ENCODE peak calls at places on chromosomes 11 and 22, in eight cellular contexts. One of them, this sample, is unnamed.

GRCh38 chr22:29080061-29080975 is 7.5 kb downstream of the KREMEN1 start:
- DNase-seq in myocyte: no peak
- DNase-seq in NCI-H1092: no peak
- DNase-seq in M059J: peak; percentile 86
- DNase-seq in lung microvascular endothelial cell: no peak
- DNase-seq in stimulated activated CD4-positive, alpha-beta T cell treated with anti-CD3 and anti-CD28 coated beads, Interleukin-12 subunit alpha, Interleukin-12 subunit beta, amount 100 ng/mL, for 4 hours: no peak
- DNase-seq in germinal center: no peak
- DNase-seq in amygdala: no peak
- DNase-seq in this sample: no peak

GRCh38 chr22:31102441-31103081 is 4.8 kb downstream of the SELENOM start:
- DNase-seq in amygdala: no peak
- DNase-seq in lung microvascular endothelial cell: peak; percentile 69
- DNase-seq in germinal center: no peak
- DNase-seq in M059J: peak; percentile 96
- DNase-seq in NCI-H1092: no peak
- DNase-seq in stimulated activated CD4-positive, alpha-beta T cell treated with anti-CD3 and anti-CD28 coated beads, Interleukin-12 subunit alpha, Interleukin-12 subunit beta, amount 100 ng/mL, for 4 hours: no peak
- DNase-seq in myocyte: peak; percentile 95
- DNase-seq in this sample: no peak

GRCh38 chr11:21948876-21949275 is 244.0 kb upstream of the ANO5 start:
- DNase-seq in M059J: no peak
- DNase-seq in stimulated activated CD4-positive, alpha-beta T cell treated with anti-CD3 and anti-CD28 coated beads, Interleukin-12 subunit alpha, Interleukin-12 subunit beta, amount 100 ng/mL, for 4 hours: no peak
- DNase-seq in amygdala: no peak
- DNase-seq in myocyte: no peak
- DNase-seq in lung microvascular endothelial cell: no peak
- DNase-seq in germinal center: no peak
- DNase-seq in NCI-H1092: no peak
- DNase-seq in this sample: no peak

GRCh38 chr11:26583550-26583949 is 11.5 kb upstream of the MUC15 start:
- DNase-seq in myocyte: no peak
- DNase-seq in amygdala: no peak
- DNase-seq in NCI-H1092: no peak
- DNase-seq in M059J: peak; percentile 31
- DNase-seq in germinal center: no peak
- DNase-seq in lung microvascular endothelial cell: no peak
- DNase-seq in stimulated activated CD4-positive, alpha-beta T cell treated with anti-CD3 and anti-CD28 coated beads, Interleukin-12 subunit alpha, Interleukin-12 subunit beta, amount 100 ng/mL, for 4 hours: no peak
- DNase-seq in this sample: no peak

GRCh38 chr11:109424893-109425292 is 2.9 kb downstream of the C11orf87 start:
- DNase-seq in NCI-H1092: no peak
- DNase-seq in lung microvascular endothelial cell: peak; percentile 15
- DNase-seq in amygdala: no peak
- DNase-seq in stimulated activated CD4-positive, alpha-beta T cell treated with anti-CD3 and anti-CD28 coated beads, Interleukin-12 subunit alpha, Interleukin-12 subunit beta, amount 100 ng/mL, for 4 hours: no peak
- DNase-seq in M059J: peak; percentile 34
- DNase-seq in germinal center: no peak
- DNase-seq in myocyte: peak; percentile 13
- DNase-seq in this sample: no peak

GRCh38 chr11:414333-414857 is 404 bp downstream of the SIGIRR start:
- DNase-seq in lung microvascular endothelial cell: no peak
- DNase-seq in germinal center: no peak
- DNase-seq in stimulated activated CD4-positive, alpha-beta T cell treated with anti-CD3 and anti-CD28 coated beads, Interleukin-12 subunit alpha, Interleukin-12 subunit beta, amount 100 ng/mL, for 4 hours: no peak
- DNase-seq in amygdala: no peak
- DNase-seq in NCI-H1092: no peak
- DNase-seq in M059J: no peak
- DNase-seq in myocyte: no peak
- DNase-seq in this sample: no peak

GRCh38 chr22:27075028-27075678 is 417.8 kb downstream of the MIAT start:
- DNase-seq in stimulated activated CD4-positive, alpha-beta T cell treated with anti-CD3 and anti-CD28 coated beads, Interleukin-12 subunit alpha, Interleukin-12 subunit beta, amount 100 ng/mL, for 4 hours: no peak
- DNase-seq in M059J: no peak
- DNase-seq in amygdala: no peak
- DNase-seq in NCI-H1092: no peak
- DNase-seq in lung microvascular endothelial cell: no peak
- DNase-seq in myocyte: peak; percentile 24
- DNase-seq in germinal center: no peak
- DNase-seq in this sample: no peak

GRCh38 chr11:111557425-111558111 is 17.0 kb downstream of the LAYN start:
- DNase-seq in M059J: peak; percentile 99
- DNase-seq in NCI-H1092: no peak
- DNase-seq in amygdala: no peak
- DNase-seq in lung microvascular endothelial cell: no peak
- DNase-seq in germinal center: no peak
- DNase-seq in myocyte: peak; percentile 59
- DNase-seq in stimulated activated CD4-positive, alpha-beta T cell treated with anti-CD3 and anti-CD28 coated beads, Interleukin-12 subunit alpha, Interleukin-12 subunit beta, amount 100 ng/mL, for 4 hours: no peak
- DNase-seq in this sample: no peak

GRCh38 chr11:131079036-131079435 is 162.8 kb upstream of the SNX19 start:
- DNase-seq in stimulated activated CD4-positive, alpha-beta T cell treated with anti-CD3 and anti-CD28 coated beads, Interleukin-12 subunit alpha, Interleukin-12 subunit beta, amount 100 ng/mL, for 4 hours: no peak
- DNase-seq in NCI-H1092: no peak
- DNase-seq in M059J: no peak
- DNase-seq in amygdala: no peak
- DNase-seq in lung microvascular endothelial cell: no peak
- DNase-seq in germinal center: no peak
- DNase-seq in myocyte: no peak
- DNase-seq in this sample: no peak

GRCh38 chr22:19847345-19847632 is 7.4 kb downstream of the GNB1L start:
- DNase-seq in germinal center: no peak
- DNase-seq in amygdala: no peak
- DNase-seq in stimulated activated CD4-positive, alpha-beta T cell treated with anti-CD3 and anti-CD28 coated beads, Interleukin-12 subunit alpha, Interleukin-12 subunit beta, amount 100 ng/mL, for 4 hours: no peak
- DNase-seq in NCI-H1092: no peak
- DNase-seq in M059J: no peak
- DNase-seq in lung microvascular endothelial cell: no peak
- DNase-seq in myocyte: no peak
- DNase-seq in this sample: no peak

GRCh38 chr11:117710211-117710610 is 86.8 kb downstream of the DSCAML1 start:
- DNase-seq in amygdala: no peak
- DNase-seq in NCI-H1092: no peak
- DNase-seq in myocyte: no peak
- DNase-seq in germinal center: no peak
- DNase-seq in stimulated activated CD4-positive, alpha-beta T cell treated with anti-CD3 and anti-CD28 coated beads, Interleukin-12 subunit alpha, Interleukin-12 subunit beta, amount 100 ng/mL, for 4 hours: no peak
- DNase-seq in lung microvascular endothelial cell: no peak
- DNase-seq in M059J: no peak
- DNase-seq in this sample: no peak

GRCh38 chr11:67541198-67541597 is 18.0 kb upstream of the CABP2 start:
- DNase-seq in myocyte: no peak
- DNase-seq in germinal center: no peak
- DNase-seq in amygdala: no peak
- DNase-seq in lung microvascular endothelial cell: no peak
- DNase-seq in M059J: no peak
- DNase-seq in NCI-H1092: no peak
- DNase-seq in stimulated activated CD4-positive, alpha-beta T cell treated with anti-CD3 and anti-CD28 coated beads, Interleukin-12 subunit alpha, Interleukin-12 subunit beta, amount 100 ng/mL, for 4 hours: no peak
- DNase-seq in this sample: no peak

GRCh38 chr11:2312232-2313042 is 10.6 kb downstream of the TSPAN32 start:
- DNase-seq in amygdala: no peak
- DNase-seq in stimulated activated CD4-positive, alpha-beta T cell treated with anti-CD3 and anti-CD28 coated beads, Interleukin-12 subunit alpha, Interleukin-12 subunit beta, amount 100 ng/mL, for 4 hours: no peak
- DNase-seq in lung microvascular endothelial cell: no peak
- DNase-seq in myocyte: peak; percentile 82
- DNase-seq in NCI-H1092: no peak
- DNase-seq in M059J: peak; percentile 86
- DNase-seq in germinal center: no peak
- DNase-seq in this sample: no peak

GRCh38 chr11:62556102-62556871 is 9.7 kb upstream of the AHNAK start:
- DNase-seq in germinal center: peak; percentile 66
- DNase-seq in myocyte: peak; percentile 98
- DNase-seq in amygdala: peak; percentile 66
- DNase-seq in M059J: peak; percentile 98
- DNase-seq in stimulated activated CD4-positive, alpha-beta T cell treated with anti-CD3 and anti-CD28 coated beads, Interleukin-12 subunit alpha, Interleukin-12 subunit beta, amount 100 ng/mL, for 4 hours: peak; percentile 57
- DNase-seq in lung microvascular endothelial cell: peak; percentile 88
- DNase-seq in NCI-H1092: no peak
- DNase-seq in this sample: peak; percentile 66

GRCh38 chr11:58622344-58622743 is at the start of gene CNTF:
- DNase-seq in myocyte: peak; percentile 37
- DNase-seq in germinal center: no peak
- DNase-seq in stimulated activated CD4-positive, alpha-beta T cell treated with anti-CD3 and anti-CD28 coated beads, Interleukin-12 subunit alpha, Interleukin-12 subunit beta, amount 100 ng/mL, for 4 hours: no peak
- DNase-seq in NCI-H1092: no peak
- DNase-seq in amygdala: no peak
- DNase-seq in M059J: no peak
- DNase-seq in lung microvascular endothelial cell: no peak
- DNase-seq in this sample: no peak

GRCh38 chr11:121035169-121035755 is 11.4 kb downstream of the TBCEL start:
- DNase-seq in lung microvascular endothelial cell: no peak
- DNase-seq in germinal center: no peak
- DNase-seq in amygdala: no peak
- DNase-seq in M059J: no peak
- DNase-seq in myocyte: no peak
- DNase-seq in NCI-H1092: no peak
- DNase-seq in stimulated activated CD4-positive, alpha-beta T cell treated with anti-CD3 and anti-CD28 coated beads, Interleukin-12 subunit alpha, Interleukin-12 subunit beta, amount 100 ng/mL, for 4 hours: no peak
- DNase-seq in this sample: no peak

GRCh38 chr11:100774132-100774531 is 87.0 kb downstream of the ARHGAP42 start:
- DNase-seq in M059J: no peak
- DNase-seq in myocyte: no peak
- DNase-seq in amygdala: no peak
- DNase-seq in stimulated activated CD4-positive, alpha-beta T cell treated with anti-CD3 and anti-CD28 coated beads, Interleukin-12 subunit alpha, Interleukin-12 subunit beta, amount 100 ng/mL, for 4 hours: no peak
- DNase-seq in lung microvascular endothelial cell: no peak
- DNase-seq in NCI-H1092: no peak
- DNase-seq in germinal center: no peak
- DNase-seq in this sample: no peak

GRCh38 chr11:134579709-134580634 is 167.9 kb upstream of the B3GAT1 start:
- DNase-seq in lung microvascular endothelial cell: no peak
- DNase-seq in M059J: no peak
- DNase-seq in germinal center: no peak
- DNase-seq in NCI-H1092: no peak
- DNase-seq in amygdala: no peak
- DNase-seq in myocyte: no peak
- DNase-seq in stimulated activated CD4-positive, alpha-beta T cell treated with anti-CD3 and anti-CD28 coated beads, Interleukin-12 subunit alpha, Interleukin-12 subunit beta, amount 100 ng/mL, for 4 hours: no peak
- DNase-seq in this sample: no peak

GRCh38 chr11:64571410-64572091 is 19.5 kb upstream of the SLC22A12 start:
- DNase-seq in amygdala: no peak
- DNase-seq in lung microvascular endothelial cell: no peak
- DNase-seq in stimulated activated CD4-positive, alpha-beta T cell treated with anti-CD3 and anti-CD28 coated beads, Interleukin-12 subunit alpha, Interleukin-12 subunit beta, amount 100 ng/mL, for 4 hours: no peak
- DNase-seq in germinal center: no peak
- DNase-seq in myocyte: no peak
- DNase-seq in M059J: peak; percentile 13
- DNase-seq in NCI-H1092: no peak
- DNase-seq in this sample: no peak

GRCh38 chr11:44319170-44319551 is 9.2 kb upstream of the ALX4 start:
- DNase-seq in NCI-H1092: no peak
- DNase-seq in myocyte: peak; percentile 38
- DNase-seq in lung microvascular endothelial cell: no peak
- DNase-seq in M059J: no peak
- DNase-seq in amygdala: no peak
- DNase-seq in stimulated activated CD4-positive, alpha-beta T cell treated with anti-CD3 and anti-CD28 coated beads, Interleukin-12 subunit alpha, Interleukin-12 subunit beta, amount 100 ng/mL, for 4 hours: no peak
- DNase-seq in germinal center: no peak
- DNase-seq in this sample: no peak

GRCh38 chr22:41197808-41198585 is 7.1 kb upstream of the L3MBTL2 start:
- DNase-seq in stimulated activated CD4-positive, alpha-beta T cell treated with anti-CD3 and anti-CD28 coated beads, Interleukin-12 subunit alpha, Interleukin-12 subunit beta, amount 100 ng/mL, for 4 hours: peak; percentile 56
- DNase-seq in amygdala: no peak
- DNase-seq in germinal center: no peak
- DNase-seq in NCI-H1092: no peak
- DNase-seq in myocyte: peak; percentile 30
- DNase-seq in M059J: peak; percentile 55
- DNase-seq in lung microvascular endothelial cell: peak; percentile 67
- DNase-seq in this sample: no peak

GRCh38 chr11:66863428-66864125 is 6.7 kb downstream of the LRFN4 start:
- DNase-seq in lung microvascular endothelial cell: no peak
- DNase-seq in M059J: no peak
- DNase-seq in stimulated activated CD4-positive, alpha-beta T cell treated with anti-CD3 and anti-CD28 coated beads, Interleukin-12 subunit alpha, Interleukin-12 subunit beta, amount 100 ng/mL, for 4 hours: no peak
- DNase-seq in NCI-H1092: no peak
- DNase-seq in germinal center: no peak
- DNase-seq in amygdala: no peak
- DNase-seq in myocyte: no peak
- DNase-seq in this sample: no peak

GRCh38 chr22:28435271-28435825 is 244.3 kb downstream of the TTC28 start:
- DNase-seq in amygdala: no peak
- DNase-seq in myocyte: no peak
- DNase-seq in M059J: peak; percentile 45
- DNase-seq in lung microvascular endothelial cell: no peak
- DNase-seq in stimulated activated CD4-positive, alpha-beta T cell treated with anti-CD3 and anti-CD28 coated beads, Interleukin-12 subunit alpha, Interleukin-12 subunit beta, amount 100 ng/mL, for 4 hours: no peak
- DNase-seq in germinal center: no peak
- DNase-seq in NCI-H1092: no peak
- DNase-seq in this sample: no peak

GRCh38 chr11:85661972-85662664 is 2.8 kb downstream of the CREBZF start:
- DNase-seq in stimulated activated CD4-positive, alpha-beta T cell treated with anti-CD3 and anti-CD28 coated beads, Interleukin-12 subunit alpha, Interleukin-12 subunit beta, amount 100 ng/mL, for 4 hours: no peak
- DNase-seq in M059J: no peak
- DNase-seq in lung microvascular endothelial cell: peak; percentile 5
- DNase-seq in myocyte: peak; percentile 14
- DNase-seq in amygdala: no peak
- DNase-seq in NCI-H1092: no peak
- DNase-seq in germinal center: no peak
- DNase-seq in this sample: no peak

GRCh38 chr11:68242616-68243015 is 29.2 kb downstream of the C11orf24 start:
- DNase-seq in M059J: no peak
- DNase-seq in germinal center: no peak
- DNase-seq in stimulated activated CD4-positive, alpha-beta T cell treated with anti-CD3 and anti-CD28 coated beads, Interleukin-12 subunit alpha, Interleukin-12 subunit beta, amount 100 ng/mL, for 4 hours: no peak
- DNase-seq in amygdala: no peak
- DNase-seq in myocyte: no peak
- DNase-seq in lung microvascular endothelial cell: no peak
- DNase-seq in NCI-H1092: no peak
- DNase-seq in this sample: no peak

GRCh38 chr22:47356433-47357011 is 594.1 kb downstream of the TBC1D22A start:
- DNase-seq in amygdala: no peak
- DNase-seq in NCI-H1092: no peak
- DNase-seq in lung microvascular endothelial cell: no peak
- DNase-seq in M059J: no peak
- DNase-seq in germinal center: no peak
- DNase-seq in stimulated activated CD4-positive, alpha-beta T cell treated with anti-CD3 and anti-CD28 coated beads, Interleukin-12 subunit alpha, Interleukin-12 subunit beta, amount 100 ng/mL, for 4 hours: no peak
- DNase-seq in myocyte: no peak
- DNase-seq in this sample: no peak

GRCh38 chr11:17745032-17745772 is 10.6 kb downstream of the KCNC1 start:
- DNase-seq in amygdala: no peak
- DNase-seq in M059J: peak; percentile 21
- DNase-seq in NCI-H1092: no peak
- DNase-seq in stimulated activated CD4-positive, alpha-beta T cell treated with anti-CD3 and anti-CD28 coated beads, Interleukin-12 subunit alpha, Interleukin-12 subunit beta, amount 100 ng/mL, for 4 hours: no peak
- DNase-seq in germinal center: no peak
- DNase-seq in myocyte: no peak
- DNase-seq in lung microvascular endothelial cell: no peak
- DNase-seq in this sample: no peak

GRCh38 chr22:19867617-19868016 is 12.9 kb upstream of the GNB1L start:
- DNase-seq in myocyte: no peak
- DNase-seq in germinal center: no peak
- DNase-seq in M059J: no peak
- DNase-seq in stimulated activated CD4-positive, alpha-beta T cell treated with anti-CD3 and anti-CD28 coated beads, Interleukin-12 subunit alpha, Interleukin-12 subunit beta, amount 100 ng/mL, for 4 hours: no peak
- DNase-seq in lung microvascular endothelial cell: no peak
- DNase-seq in amygdala: no peak
- DNase-seq in NCI-H1092: no peak
- DNase-seq in this sample: no peak

GRCh38 chr11:73951797-73952196 is 971 bp downstream of the DNAJB13 start:
- DNase-seq in lung microvascular endothelial cell: no peak
- DNase-seq in myocyte: peak; percentile 69
- DNase-seq in M059J: peak; percentile 57
- DNase-seq in NCI-H1092: no peak
- DNase-seq in stimulated activated CD4-positive, alpha-beta T cell treated with anti-CD3 and anti-CD28 coated beads, Interleukin-12 subunit alpha, Interleukin-12 subunit beta, amount 100 ng/mL, for 4 hours: no peak
- DNase-seq in amygdala: no peak
- DNase-seq in germinal center: no peak
- DNase-seq in this sample: no peak

GRCh38 chr11:40293655-40294342 is 1165.7 kb downstream of the LRRC4C start:
- DNase-seq in myocyte: peak; percentile 12
- DNase-seq in stimulated activated CD4-positive, alpha-beta T cell treated with anti-CD3 and anti-CD28 coated beads, Interleukin-12 subunit alpha, Interleukin-12 subunit beta, amount 100 ng/mL, for 4 hours: no peak
- DNase-seq in NCI-H1092: peak; percentile 80
- DNase-seq in amygdala: peak; percentile 78
- DNase-seq in M059J: peak; percentile 81
- DNase-seq in germinal center: peak; percentile 49
- DNase-seq in lung microvascular endothelial cell: peak; percentile 70
- DNase-seq in this sample: no peak

This sample was measured in T-helper 1 cell.